ENCODE peak calls at places on chromosome 7, in seven cellular contexts. G, U, Q, A, M, X and J are unnamed samples.

GRCh38 chr7:149827089-149827981 is 10.8 kb upstream of the ZNF862 start:
- DNase-seq in G (no peak), U (no peak), Q (no peak), A (no peak), M (no peak), X (no peak), J (peak; percentile 55)

GRCh38 chr7:45151131-45151684 is 6.4 kb upstream of the RAMP3 start:
- DNase-seq in G (no peak), U (no peak), Q (no peak), A (no peak), M (no peak), X (no peak), J (peak; percentile 45)

GRCh38 chr7:150942591-150943452 is 35.3 kb downstream of the KCNH2 start:
- DNase-seq in G (no peak), U (peak; percentile 2), Q (no peak), A (no peak), M (peak; percentile 5), X (no peak), J (peak; percentile 52)

GRCh38 chr7:158814637-158815036 is 14.7 kb downstream of the ESYT2 start:
- DNase-seq in G (no peak), U (no peak), Q (no peak), A (no peak), M (no peak), X (peak; percentile 38), J (no peak)

GRCh38 chr7:95531605-95532004 is 45.9 kb downstream of the ASB4 start:
- DNase-seq in G (no peak), U (no peak), Q (no peak), A (no peak), M (no peak), X (no peak), J (no peak)

GRCh38 chr7:88072715-88073055 is 138.6 kb downstream of the ADAM22 start:
- DNase-seq in G (no peak), U (no peak), Q (no peak), A (no peak), M (no peak), X (no peak), J (no peak)

GRCh38 chr7:139321071-139321745 is 19.9 kb upstream of the FMC1 start:
- DNase-seq in G (no peak), U (no peak), Q (no peak), A (peak; percentile 43), M (no peak), X (peak; percentile 46), J (no peak)

GRCh38 chr7:135715673-135716072 is 12.3 kb downstream of the SLC13A4 start:
- DNase-seq in G (no peak), U (no peak), Q (no peak), A (no peak), M (no peak), X (no peak), J (no peak)

GRCh38 chr7:124813962-124814798 is 48.6 kb upstream of the GPR37 start:
- DNase-seq in G (no peak), U (no peak), Q (no peak), A (no peak), M (no peak), X (no peak), J (no peak)

GRCh38 chr7:5532520-5533335 is 109.1 kb upstream of the TNRC18 start:
- DNase-seq in G (peak; percentile 78), U (peak; percentile 52), Q (no peak), A (peak; percentile 65), M (no peak), X (no peak), J (peak; percentile 92)

GRCh38 chr7:98785929-98786571 is 83.8 kb downstream of the TMEM130 start:
- DNase-seq in G (no peak), U (peak; percentile 62), Q (no peak), A (no peak), M (no peak), X (no peak), J (no peak)

GRCh38 chr7:133854739-133855138 is 272.4 kb upstream of the LRGUK start:
- DNase-seq in G (no peak), U (no peak), Q (no peak), A (no peak), M (no peak), X (peak; percentile 74), J (no peak)

GRCh38 chr7:132933076-132933466 is 148.8 kb downstream of the CHCHD3 start:
- DNase-seq in G (no peak), U (no peak), Q (no peak), A (no peak), M (no peak), X (peak; percentile 95), J (no peak)

GRCh38 chr7:19023477-19023876 is 94.0 kb downstream of the TWIST1 start:
- DNase-seq in G (no peak), U (no peak), Q (no peak), A (no peak), M (no peak), X (no peak), J (no peak)

GRCh38 chr7:45682358-45682735 is 108.2 kb downstream of the ADCY1 start:
- DNase-seq in G (peak; percentile 17), U (peak; percentile 0), Q (no peak), A (no peak), M (no peak), X (no peak), J (no peak)

DNA sequence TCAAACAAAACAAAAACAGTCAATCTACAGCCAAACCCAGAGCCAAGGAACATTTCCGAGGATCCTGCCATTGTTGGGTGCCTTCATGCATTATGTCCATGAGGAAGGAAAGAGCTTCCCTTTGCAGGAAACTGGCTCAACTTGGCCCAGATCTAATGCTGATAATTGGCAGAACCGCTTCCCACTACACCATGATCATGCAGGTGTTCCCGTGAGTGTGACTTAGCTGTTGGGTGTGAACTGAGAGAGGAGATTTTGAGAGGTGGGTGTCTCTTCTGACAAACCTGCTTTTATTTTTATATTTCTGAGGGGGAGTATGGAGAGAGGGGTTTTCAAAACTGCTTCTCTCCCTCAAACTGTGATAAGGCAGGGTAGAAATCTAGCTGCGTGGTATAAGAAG is 14.6 kb downstream of the SAP25 start:
- DNase-seq in G (no peak), U (no peak), Q (no peak), A (no peak), M (no peak), X (no peak), J (no peak)
- H3K27ac ChIP-seq in G (peak overlapping the region; percentile 34), U (no peak overlapping the region), Q (no peak overlapping the region), A (no peak overlapping the region), M (no peak overlapping the region), X (no peak overlapping the region), J (no peak overlapping the region)

GRCh38 chr7:594212-594913 is 74.7 kb upstream of the PDGFA start:
- DNase-seq in G (no peak), U (no peak), Q (no peak), A (no peak), M (no peak), X (no peak), J (no peak)

GRCh38 chr7:589781-590575 is 70.3 kb upstream of the PDGFA start:
- DNase-seq in G (no peak), U (no peak), Q (no peak), A (no peak), M (no peak), X (no peak), J (no peak)

GRCh38 chr7:593324-594115 is 73.9 kb upstream of the PDGFA start:
- DNase-seq in G (no peak), U (no peak), Q (peak; percentile 30), A (no peak), M (no peak), X (no peak), J (no peak)

GRCh38 chr7:590731-591551 is 71.3 kb upstream of the PDGFA start:
- DNase-seq in G (no peak), U (no peak), Q (no peak), A (no peak), M (no peak), X (no peak), J (no peak)

GRCh38 chr7:591856-592628 is 72.4 kb upstream of the PDGFA start:
- DNase-seq in G (no peak), U (no peak), Q (no peak), A (no peak), M (no peak), X (no peak), J (no peak)
- H3K27ac ChIP-seq in G (no peak overlapping the region), U (no peak overlapping the region), Q (no peak overlapping the region), A (no peak overlapping the region), M (no peak overlapping the region), X (no peak overlapping the region), J (no peak overlapping the region)

DNA sequence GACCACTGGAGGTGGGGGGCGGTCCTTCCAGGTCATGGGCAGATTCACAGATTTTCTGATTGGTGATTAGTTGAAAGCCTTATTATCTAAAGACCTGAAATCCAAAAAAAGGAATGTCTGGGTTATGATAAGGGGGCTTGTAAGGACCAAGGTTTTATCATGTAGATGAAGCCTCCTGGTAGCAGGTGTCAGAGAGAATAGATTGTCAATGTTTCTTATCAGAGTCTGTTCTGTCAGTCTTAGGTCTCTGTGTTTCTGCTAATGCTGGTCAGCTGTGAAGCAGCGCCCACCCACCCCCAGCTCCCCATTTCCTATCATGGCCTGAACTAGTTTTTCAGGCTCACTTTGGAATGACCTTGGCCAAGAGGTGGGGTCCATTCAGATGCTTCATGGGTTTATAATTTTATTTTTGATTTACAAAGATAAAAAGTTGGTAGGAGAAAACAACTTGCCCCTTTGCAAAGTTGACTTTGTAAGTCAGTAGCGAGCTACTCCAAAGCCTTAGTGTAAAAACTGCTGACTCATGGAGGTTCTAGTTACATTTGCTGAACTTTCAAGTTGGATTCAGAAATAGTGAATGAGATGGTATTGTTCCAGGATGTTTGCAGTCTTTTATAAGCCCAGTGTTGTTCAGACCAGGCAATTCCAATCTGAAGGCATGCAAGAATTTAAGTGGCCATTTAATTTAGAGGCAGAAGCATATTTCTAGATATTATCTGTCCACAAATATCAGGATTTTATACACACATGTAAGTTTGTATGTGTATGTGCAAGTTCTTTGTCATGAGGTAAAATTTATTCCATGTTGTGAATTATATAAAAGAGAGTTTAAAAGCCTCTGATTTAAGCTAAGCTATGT is 21.4 kb downstream of the TES start:
- DNase-seq in G (no peak), U (no peak), Q (no peak), A (no peak), M (no peak), X (peak; percentile 72), J (no peak)
- H3K27ac ChIP-seq in G (peak overlapping the region; percentile 84), U (no peak overlapping the region), Q (no peak overlapping the region), A (peak overlapping the region; percentile 38), M (no peak overlapping the region), X (no peak overlapping the region), J (peak overlapping the region; percentile 77)

DNA sequence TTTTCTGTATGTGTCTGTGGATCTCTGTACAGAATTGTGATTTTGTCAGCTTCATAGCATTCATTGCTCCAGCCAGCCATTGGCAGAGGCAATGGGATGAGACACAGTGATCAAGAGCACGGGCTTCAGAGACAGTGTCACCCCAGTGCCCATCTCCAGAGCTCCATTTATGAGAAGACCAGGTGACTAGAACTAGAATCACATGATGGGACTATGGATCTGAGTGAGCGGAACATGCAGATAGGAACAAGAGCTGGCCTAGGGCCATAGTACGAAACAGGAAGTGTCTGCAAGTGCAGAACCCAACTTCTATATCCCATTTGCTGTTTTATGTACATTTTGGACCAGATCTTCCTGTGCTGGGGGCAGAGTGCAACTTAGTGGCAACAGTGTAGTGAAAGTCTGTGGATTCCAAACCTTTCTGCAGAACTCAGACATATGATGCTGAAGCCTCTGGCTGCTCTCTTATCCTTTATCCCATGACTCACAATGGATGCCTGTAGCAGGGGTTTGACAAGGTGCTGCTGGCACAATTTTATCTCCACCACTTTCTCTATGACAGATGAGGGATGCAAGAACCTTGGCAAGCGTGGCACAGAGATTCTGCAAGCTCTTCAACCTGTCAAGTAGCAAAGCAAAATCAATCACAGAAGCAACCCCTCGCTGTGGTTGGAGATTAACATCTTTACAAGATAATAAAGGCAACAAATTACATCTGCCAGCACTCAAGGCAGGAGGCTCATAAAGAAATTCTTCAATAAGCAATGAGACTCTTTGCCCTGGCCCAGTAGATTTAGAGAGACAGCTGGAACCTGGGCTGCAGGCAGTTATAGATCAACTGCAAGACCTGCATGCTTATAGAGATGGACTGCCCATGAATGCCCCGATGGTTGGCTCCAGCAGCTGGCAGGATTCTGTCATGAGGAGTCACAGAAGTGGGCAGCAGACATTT is 681.3 kb downstream of the TNS3 start:
- DNase-seq in G (no peak), U (no peak), Q (no peak), A (no peak), M (no peak), X (peak; percentile 59), J (no peak)
- H3K27ac ChIP-seq in G (no peak overlapping the region), U (no peak overlapping the region), Q (no peak overlapping the region), A (no peak overlapping the region), M (no peak overlapping the region), X (no peak overlapping the region), J (no peak overlapping the region)